ENCODE peak calls at places on chromosome 14, in four cellular contexts. One of them, this sample, is unnamed.

GRCh38 chr14:105340821-105341408 is 26.4 kb downstream of the PACS2 start:
- DNase-seq in lung: no peak
- DNase-seq in NCI-H1105: no peak
- DNase-seq in erythroblast: no peak
- DNase-seq in this sample: no peak

GRCh38 chr14:53310412-53310811 is 157.3 kb upstream of the DDHD1 start:
- DNase-seq in NCI-H1105: no peak
- DNase-seq in lung: no peak
- DNase-seq in erythroblast: no peak
- DNase-seq in this sample: no peak

GRCh38 chr14:69424139-69424923 is 25.8 kb downstream of the SLC39A9 start:
- DNase-seq in lung: no peak
- DNase-seq in erythroblast: no peak
- DNase-seq in NCI-H1105: no peak
- DNase-seq in this sample: no peak

GRCh38 chr14:105330491-105330895 is 15.9 kb downstream of the PACS2 start:
- DNase-seq in erythroblast: no peak
- DNase-seq in NCI-H1105: no peak
- DNase-seq in lung: no peak
- DNase-seq in this sample: no peak

GRCh38 chr14:72565200-72565599 is 328.7 kb downstream of the DPF3 start:
- DNase-seq in lung: no peak
- DNase-seq in NCI-H1105: no peak
- DNase-seq in erythroblast: no peak
- DNase-seq in this sample: no peak

GRCh38 chr14:38297681-38298080 is 41.8 kb upstream of the CLEC14A start:
- DNase-seq in NCI-H1105: no peak
- DNase-seq in erythroblast: no peak
- DNase-seq in lung: no peak
- DNase-seq in this sample: no peak

GRCh38 chr14:65330416-65330815 is 82.1 kb upstream of the FUT8 start:
- DNase-seq in lung: no peak
- DNase-seq in erythroblast: no peak
- DNase-seq in NCI-H1105: no peak
- DNase-seq in this sample: no peak

GRCh38 chr14:68520637-68521556 is 272.0 kb downstream of the ZFP36L1 start:
- DNase-seq in erythroblast: no peak
- DNase-seq in lung: peak; percentile 85
- DNase-seq in NCI-H1105: no peak
- DNase-seq in this sample: no peak

GRCh38 chr14:101839236-101839635 is 77.7 kb downstream of the PPP2R5C start:
- DNase-seq in lung: no peak
- DNase-seq in erythroblast: no peak
- DNase-seq in NCI-H1105: no peak
- DNase-seq in this sample: no peak

GRCh38 chr14:70317969-70318634 is 41.4 kb downstream of the COX16 start:
- DNase-seq in erythroblast: peak; percentile 49
- DNase-seq in NCI-H1105: peak; percentile 34
- DNase-seq in lung: no peak
- DNase-seq in this sample: peak; percentile 44

GRCh38 chr14:91968280-91968679 is 20.8 kb upstream of the FBLN5 start:
- DNase-seq in lung: no peak
- DNase-seq in erythroblast: no peak
- DNase-seq in NCI-H1105: no peak
- DNase-seq in this sample: no peak

GRCh38 chr14:95314609-95315008 is 5.1 kb downstream of the CLMN start:
- DNase-seq in lung: no peak
- DNase-seq in NCI-H1105: no peak
- DNase-seq in erythroblast: no peak
- DNase-seq in this sample: no peak

GRCh38 chr14:68651652-68652432 is 141.0 kb downstream of the ZFP36L1 start:
- DNase-seq in lung: no peak
- DNase-seq in NCI-H1105: no peak
- DNase-seq in erythroblast: no peak
- DNase-seq in this sample: peak; percentile 15

GRCh38 chr14:58193542-58193941 is 6.4 kb upstream of the ACTR10 start:
- DNase-seq in lung: no peak
- DNase-seq in NCI-H1105: no peak
- DNase-seq in erythroblast: no peak
- DNase-seq in this sample: no peak

GRCh38 chr14:101370593-101371569 is 190.4 kb upstream of the DIO3 start:
- DNase-seq in erythroblast: no peak
- DNase-seq in lung: peak; percentile 22
- DNase-seq in NCI-H1105: no peak
- DNase-seq in this sample: no peak

GRCh38 chr14:68911594-68912227 is 67.4 kb downstream of the ACTN1 start:
- DNase-seq in NCI-H1105: peak; percentile 66
- DNase-seq in erythroblast: peak; percentile 72
- DNase-seq in lung: peak; percentile 78
- DNase-seq in this sample: peak; percentile 81

GRCh38 chr14:91219505-91220389 is 24.8 kb downstream of the GPR68 start:
- DNase-seq in erythroblast: no peak
- DNase-seq in lung: peak; percentile 89
- DNase-seq in NCI-H1105: no peak
- DNase-seq in this sample: no peak

GRCh38 chr14:65170768-65171251 is 68.5 kb upstream of the MAX start:
- DNase-seq in lung: no peak
- DNase-seq in NCI-H1105: peak; percentile 20
- DNase-seq in erythroblast: peak; percentile 47
- DNase-seq in this sample: peak; percentile 37

GRCh38 chr14:52025310-52025709 is 36.0 kb downstream of the RTRAF start:
- DNase-seq in NCI-H1105: no peak
- DNase-seq in erythroblast: no peak
- DNase-seq in lung: no peak
- DNase-seq in this sample: no peak

GRCh38 chr14:105473677-105474477 is 744 bp upstream of the CRIP2 start:
- DNase-seq in lung: peak; percentile 92
- DNase-seq in erythroblast: peak; percentile 63
- DNase-seq in NCI-H1105: peak; percentile 92
- DNase-seq in this sample: peak; percentile 81

GRCh38 chr14:68295316-68295816 is 475.8 kb downstream of the RAD51B start:
- DNase-seq in erythroblast: peak; percentile 100
- DNase-seq in lung: no peak
- DNase-seq in NCI-H1105: no peak
- DNase-seq in this sample: peak; percentile 65

GRCh38 chr14:70882771-70883492 is 24.3 kb upstream of the PCNX1 start:
- DNase-seq in lung: peak; percentile 39
- DNase-seq in erythroblast: no peak
- DNase-seq in NCI-H1105: no peak
- DNase-seq in this sample: no peak

GRCh38 chr14:32202941-32203882 is at the start of gene RNU6-8:
- DNase-seq in NCI-H1105: peak; percentile 92
- DNase-seq in erythroblast: peak; percentile 90
- DNase-seq in lung: peak; percentile 87
- DNase-seq in this sample: peak; percentile 87

GRCh38 chr14:53062856-53063255 is 90.3 kb downstream of the DDHD1 start:
- DNase-seq in NCI-H1105: no peak
- DNase-seq in lung: no peak
- DNase-seq in erythroblast: no peak
- DNase-seq in this sample: no peak

GRCh38 chr14:35046751-35047536 is 872 bp downstream of the FAM177A1 start:
- DNase-seq in lung: peak; percentile 59
- DNase-seq in erythroblast: peak; percentile 76
- DNase-seq in NCI-H1105: peak; percentile 41
- DNase-seq in this sample: peak; percentile 75

GRCh38 chr14:63551338-63551737 is 8.2 kb upstream of the PPP2R5E start:
- DNase-seq in NCI-H1105: no peak
- DNase-seq in lung: no peak
- DNase-seq in erythroblast: no peak
- DNase-seq in this sample: no peak

GRCh38 chr14:39762576-39763401 is 330.6 kb upstream of the FBXO33 start:
- DNase-seq in NCI-H1105: no peak
- DNase-seq in lung: no peak
- DNase-seq in erythroblast: no peak
- DNase-seq in this sample: no peak

GRCh38 chr14:55802986-55803431 is 223.0 kb downstream of the KTN1 start:
- DNase-seq in NCI-H1105: no peak
- DNase-seq in erythroblast: peak; percentile 8
- DNase-seq in lung: no peak
- DNase-seq in this sample: no peak

GRCh38 chr14:68476965-68477455 is 315.9 kb downstream of the ZFP36L1 start:
- DNase-seq in NCI-H1105: no peak
- DNase-seq in lung: no peak
- DNase-seq in erythroblast: no peak
- DNase-seq in this sample: no peak

GRCh38 chr14:100786131-100786530 is 39.8 kb upstream of the MEG3 start:
- DNase-seq in erythroblast: no peak
- DNase-seq in lung: no peak
- DNase-seq in NCI-H1105: no peak
- DNase-seq in this sample: no peak

GRCh38 chr14:30138517-30138916 is 210.9 kb upstream of the PRKD1 start:
- DNase-seq in NCI-H1105: no peak
- DNase-seq in erythroblast: no peak
- DNase-seq in lung: no peak
- DNase-seq in this sample: no peak

GRCh38 chr14:41749425-41749824 is 142.7 kb downstream of the LRFN5 start:
- DNase-seq in NCI-H1105: peak; percentile 8
- DNase-seq in erythroblast: no peak
- DNase-seq in lung: no peak
- DNase-seq in this sample: no peak

GRCh38 chr14:50308363-50308762 is 3.7 kb downstream of the L2HGDH start:
- DNase-seq in lung: no peak
- DNase-seq in erythroblast: no peak
- DNase-seq in NCI-H1105: no peak
- DNase-seq in this sample: no peak

GRCh38 chr14:65833256-65833880 is 420.8 kb downstream of the FUT8 start:
- DNase-seq in lung: no peak
- DNase-seq in NCI-H1105: no peak
- DNase-seq in erythroblast: no peak
- DNase-seq in this sample: no peak